ENCODE peak calls at places on chromosomes 4 and X, in four cellular contexts. One of them, this sample, is unnamed.
A peak's percentile ranks its signal among the peaks of the same experiment; 100 is the strongest.

GRCh38 chrX:22429704-22430103 is 157.0 kb downstream of the CBLL2 start:
- DNase-seq in Panc1: no peak
- DNase-seq in ovary: no peak
- DNase-seq in upper lobe of right lung: no peak
- DNase-seq in this sample: no peak

GRCh38 chrX:48470833-48471118 is 716 bp upstream of the SLC38A5 start:
- DNase-seq in Panc1: no peak
- DNase-seq in ovary: no peak
- DNase-seq in upper lobe of right lung: no peak
- DNase-seq in this sample: no peak

GRCh38 chr4:73740353-73740778 is at the start of gene CXCL8:
- DNase-seq in Panc1: peak; percentile 87
- DNase-seq in ovary: peak; percentile 23
- DNase-seq in upper lobe of right lung: no peak
- DNase-seq in this sample: peak; percentile 78

GRCh38 chr4:68461790-68462189 is 14.5 kb downstream of the TMPRSS11E start:
- DNase-seq in Panc1: no peak
- DNase-seq in ovary: no peak
- DNase-seq in upper lobe of right lung: no peak
- DNase-seq in this sample: no peak

GRCh38 chrX:12999422-12999821 is 24.5 kb downstream of the TMSB4X start:
- DNase-seq in Panc1: no peak
- DNase-seq in ovary: no peak
- DNase-seq in upper lobe of right lung: no peak
- DNase-seq in this sample: no peak

GRCh38 chr4:5082381-5082780 is 31.1 kb downstream of the STK32B start:
- DNase-seq in Panc1: no peak
- DNase-seq in ovary: no peak
- DNase-seq in upper lobe of right lung: no peak
- DNase-seq in this sample: no peak

GRCh38 chr4:43325220-43325967 is 432.9 kb downstream of the GRXCR1 start:
- DNase-seq in Panc1: no peak
- DNase-seq in ovary: no peak
- DNase-seq in upper lobe of right lung: no peak
- DNase-seq in this sample: no peak

GRCh38 chr4:80608285-80608980 is 272.9 kb downstream of the CFAP299 start:
- DNase-seq in Panc1: no peak
- DNase-seq in ovary: no peak
- DNase-seq in upper lobe of right lung: no peak
- DNase-seq in this sample: no peak

GRCh38 chr4:184295206-184295605 is 77.5 kb upstream of the ENPP6 start:
- DNase-seq in Panc1: no peak
- DNase-seq in ovary: no peak
- DNase-seq in upper lobe of right lung: no peak
- DNase-seq in this sample: no peak

GRCh38 chrX:136260801-136261200 is 9.6 kb upstream of the MAP7D3 start:
- DNase-seq in Panc1: no peak
- DNase-seq in ovary: no peak
- DNase-seq in upper lobe of right lung: no peak
- DNase-seq in this sample: no peak

GRCh38 chr4:25856756-25857155 is 6.0 kb downstream of the SEL1L3 start:
- DNase-seq in Panc1: no peak
- DNase-seq in ovary: no peak
- DNase-seq in upper lobe of right lung: no peak
- DNase-seq in this sample: no peak

GRCh38 chr4:6892190-6892908 is 17.3 kb upstream of the TBC1D14 start:
- DNase-seq in Panc1: no peak
- DNase-seq in ovary: no peak
- DNase-seq in upper lobe of right lung: peak; percentile 69
- DNase-seq in this sample: peak; percentile 78

GRCh38 chrX:108022491-108023089 is 22.3 kb upstream of the VSIG1 start:
- DNase-seq in Panc1: no peak
- DNase-seq in ovary: no peak
- DNase-seq in upper lobe of right lung: no peak
- DNase-seq in this sample: no peak

GRCh38 chr4:101785476-101785875 is 5.1 kb upstream of the BANK1 start:
- DNase-seq in Panc1: no peak
- DNase-seq in ovary: no peak
- DNase-seq in upper lobe of right lung: no peak
- DNase-seq in this sample: no peak

GRCh38 chr4:73698217-73698616 is 42.2 kb upstream of the CXCL8 start:
- DNase-seq in Panc1: no peak
- DNase-seq in ovary: no peak
- DNase-seq in upper lobe of right lung: no peak
- DNase-seq in this sample: no peak

GRCh38 chrX:129701624-129702069 is 37.1 kb upstream of the XPNPEP2 start:
- DNase-seq in Panc1: no peak
- DNase-seq in ovary: peak; percentile 60
- DNase-seq in upper lobe of right lung: peak; percentile 61
- DNase-seq in this sample: no peak

GRCh38 chrX:43580621-43581020 is 75.5 kb upstream of the MAOA start:
- DNase-seq in Panc1: no peak
- DNase-seq in ovary: no peak
- DNase-seq in upper lobe of right lung: no peak
- DNase-seq in this sample: no peak

GRCh38 chrX:154802838-154803410 is 2.4 kb downstream of the MPP1 start:
- DNase-seq in Panc1: no peak
- DNase-seq in ovary: no peak
- DNase-seq in upper lobe of right lung: no peak
- DNase-seq in this sample: no peak

GRCh38 chr4:17561195-17561909 is 15.6 kb upstream of the LAP3 start:
- DNase-seq in Panc1: no peak
- DNase-seq in ovary: no peak
- DNase-seq in upper lobe of right lung: no peak
- DNase-seq in this sample: no peak

GRCh38 chrX:151735219-151735618 is 673 bp downstream of the CNGA2 start:
- DNase-seq in Panc1: no peak
- DNase-seq in ovary: no peak
- DNase-seq in upper lobe of right lung: no peak
- DNase-seq in this sample: no peak

GRCh38 chr4:144705861-144706590 is 60.1 kb downstream of the HHIP start:
- DNase-seq in Panc1: no peak
- DNase-seq in ovary: no peak
- DNase-seq in upper lobe of right lung: no peak
- DNase-seq in this sample: no peak

GRCh38 chr4:7138223-7139166 is 53.8 kb upstream of the SORCS2 start:
- DNase-seq in Panc1: no peak
- DNase-seq in ovary: no peak
- DNase-seq in upper lobe of right lung: no peak
- DNase-seq in this sample: no peak

GRCh38 chrX:12965390-12965940 is 9.4 kb upstream of the TMSB4X start:
- DNase-seq in Panc1: no peak
- DNase-seq in ovary: no peak
- DNase-seq in upper lobe of right lung: no peak
- DNase-seq in this sample: no peak

GRCh38 chr4:142845293-142846070 is 619 bp downstream of the INPP4B start:
- DNase-seq in Panc1: no peak
- DNase-seq in ovary: peak; percentile 16
- DNase-seq in upper lobe of right lung: peak; percentile 59
- DNase-seq in this sample: no peak

GRCh38 chr4:100188829-100189228 is 1.4 kb downstream of the DDIT4L start:
- DNase-seq in Panc1: no peak
- DNase-seq in ovary: peak; percentile 38
- DNase-seq in upper lobe of right lung: no peak
- DNase-seq in this sample: no peak

GRCh38 chr4:96713271-96713670 is 873.4 kb downstream of the PDHA2 start:
- DNase-seq in Panc1: no peak
- DNase-seq in ovary: no peak
- DNase-seq in upper lobe of right lung: no peak
- DNase-seq in this sample: no peak

GRCh38 chr4:8762356-8762755 is 109.3 kb downstream of the HMX1 start:
- DNase-seq in Panc1: no peak
- DNase-seq in ovary: peak; percentile 1
- DNase-seq in upper lobe of right lung: peak; percentile 42
- DNase-seq in this sample: peak; percentile 6

GRCh38 chrX:1249101-1249887 is 19.3 kb upstream of the CSF2RA start:
- DNase-seq in Panc1: no peak
- DNase-seq in ovary: no peak
- DNase-seq in upper lobe of right lung: peak; percentile 78
- DNase-seq in this sample: peak; percentile 64

GRCh38 chr4:8916914-8917305 is 45.3 kb upstream of the HMX1 start:
- DNase-seq in Panc1: no peak
- DNase-seq in ovary: no peak
- DNase-seq in upper lobe of right lung: no peak
- DNase-seq in this sample: no peak

GRCh38 chr4:32268949-32269348 is 1548.8 kb downstream of the PCDH7 start:
- DNase-seq in Panc1: no peak
- DNase-seq in ovary: no peak
- DNase-seq in upper lobe of right lung: no peak
- DNase-seq in this sample: no peak

GRCh38 chr4:137961051-137961438 is 281.1 kb downstream of the SLC7A11 start:
- DNase-seq in Panc1: no peak
- DNase-seq in ovary: no peak
- DNase-seq in upper lobe of right lung: no peak
- DNase-seq in this sample: no peak

GRCh38 chr4:99808260-99808857 is 8.3 kb upstream of the DAPP1 start:
- DNase-seq in Panc1: no peak
- DNase-seq in ovary: no peak
- DNase-seq in upper lobe of right lung: peak; percentile 78
- DNase-seq in this sample: peak; percentile 72

GRCh38 chr4:186876961-186877626 is 153.4 kb upstream of the FAT1 start:
- DNase-seq in Panc1: no peak
- DNase-seq in ovary: no peak
- DNase-seq in upper lobe of right lung: no peak
- DNase-seq in this sample: no peak

GRCh38 chr4:15702941-15703403 is at the start of gene BST1:
- DNase-seq in Panc1: no peak
- DNase-seq in ovary: peak; percentile 59
- DNase-seq in upper lobe of right lung: peak; percentile 87
- DNase-seq in this sample: peak; percentile 86

GRCh38 chrX:97806238-97806637 is 922.5 kb downstream of the RPA4 start:
- DNase-seq in Panc1: no peak
- DNase-seq in ovary: no peak
- DNase-seq in upper lobe of right lung: no peak
- DNase-seq in this sample: no peak

GRCh38 chr4:46937493-46937892 is 28.4 kb upstream of the COX7B2 start:
- DNase-seq in Panc1: no peak
- DNase-seq in ovary: no peak
- DNase-seq in upper lobe of right lung: no peak
- DNase-seq in this sample: no peak

GRCh38 chr4:48024522-48024921 is 8.0 kb downstream of the NIPAL1 start:
- DNase-seq in Panc1: no peak
- DNase-seq in ovary: no peak
- DNase-seq in upper lobe of right lung: no peak
- DNase-seq in this sample: no peak
- H3K36me3 ChIP-seq in Panc1: no peaks in the 10 kb centered on the region
- H3K36me3 ChIP-seq in ovary: no peaks in the 10 kb centered on the region
- H3K36me3 ChIP-seq in upper lobe of right lung: no peaks in the 10 kb centered on the region
- H3K36me3 ChIP-seq in this sample: no peaks in the 10 kb centered on the region

DNA sequence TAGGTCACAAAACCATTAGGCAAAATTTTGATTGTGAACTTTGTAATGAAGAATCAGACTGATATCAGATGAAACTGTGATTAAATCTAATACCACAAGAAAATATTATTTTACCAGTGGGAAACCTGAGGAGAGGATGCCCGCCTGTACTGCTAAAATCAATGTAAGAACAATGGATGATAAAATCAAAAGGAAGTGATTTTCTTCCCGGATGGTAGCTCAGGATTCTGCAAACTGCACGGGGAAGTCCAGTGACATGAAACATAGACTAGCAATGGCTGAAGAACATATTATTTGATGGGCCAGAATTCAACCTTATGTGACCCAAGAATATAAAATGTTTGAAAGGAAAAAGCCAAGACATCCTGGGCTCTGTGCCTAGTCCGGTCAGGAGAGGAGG is 974.9 kb downstream of the PCDH18 start:
- DNase-seq in Panc1: no peak
- DNase-seq in ovary: no peak
- DNase-seq in upper lobe of right lung: no peak
- DNase-seq in this sample: no peak
- H3K27ac ChIP-seq in Panc1: no peak overlapping the region
- H3K27ac ChIP-seq in ovary: no peak overlapping the region
- H3K27ac ChIP-seq in upper lobe of right lung: no peak overlapping the region
- H3K27ac ChIP-seq in this sample: no peak overlapping the region

GRCh38 chrX:95919605-95920004 is 765.0 kb upstream of the DIAPH2 start:
- DNase-seq in Panc1: no peak
- DNase-seq in ovary: no peak
- DNase-seq in upper lobe of right lung: no peak
- DNase-seq in this sample: no peak
- H3K36me3 ChIP-seq in Panc1: no peaks in the 10 kb centered on the region
- H3K36me3 ChIP-seq in ovary: no peaks in the 10 kb centered on the region
- H3K36me3 ChIP-seq in upper lobe of right lung: no peaks in the 10 kb centered on the region
- H3K36me3 ChIP-seq in this sample: no peaks in the 10 kb centered on the region

GRCh38 chr4:41913509-41913908 is 21.7 kb upstream of the TMEM33 start:
- DNase-seq in Panc1: no peak
- DNase-seq in ovary: no peak
- DNase-seq in upper lobe of right lung: no peak
- DNase-seq in this sample: no peak

DNA sequence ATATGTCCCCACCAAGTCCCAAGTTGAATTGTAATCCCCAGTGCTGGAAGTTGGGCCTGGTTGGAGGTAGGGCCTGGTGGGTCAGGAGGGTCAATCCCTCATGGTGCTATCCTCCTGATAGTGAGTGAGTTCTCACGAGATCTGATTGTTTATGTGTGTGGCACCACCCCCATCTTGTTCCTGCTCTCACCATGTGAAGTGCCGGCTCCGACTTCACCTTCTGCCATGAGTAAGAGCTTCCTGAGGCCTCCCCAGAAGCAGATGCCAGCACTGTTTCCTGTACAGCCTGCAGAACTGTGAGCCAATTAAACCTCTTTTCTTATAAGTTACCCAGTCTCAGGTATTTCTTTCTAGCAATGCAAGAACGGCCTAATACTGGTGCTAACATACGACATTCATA is 22.7 kb upstream of the TMEM33 start:
- DNase-seq in Panc1: no peak
- DNase-seq in ovary: no peak
- DNase-seq in upper lobe of right lung: no peak
- DNase-seq in this sample: no peak
- H3K27ac ChIP-seq in Panc1: no peak overlapping the region
- H3K27ac ChIP-seq in ovary: no peak overlapping the region
- H3K27ac ChIP-seq in upper lobe of right lung: no peak overlapping the region
- H3K27ac ChIP-seq in this sample: no peak overlapping the region

GRCh38 chr4:94251094-94251493 is 43.4 kb downstream of the SMARCAD1 start:
- DNase-seq in Panc1: no peak
- DNase-seq in ovary: no peak
- DNase-seq in upper lobe of right lung: no peak
- DNase-seq in this sample: no peak

GRCh38 chr4:94256833-94257232 is 49.2 kb downstream of the SMARCAD1 start:
- DNase-seq in Panc1: no peak
- DNase-seq in ovary: no peak
- DNase-seq in upper lobe of right lung: no peak
- DNase-seq in this sample: no peak

GRCh38 chr4:94253036-94253435 is 45.4 kb downstream of the SMARCAD1 start:
- DNase-seq in Panc1: no peak
- DNase-seq in ovary: no peak
- DNase-seq in upper lobe of right lung: no peak
- DNase-seq in this sample: no peak

GRCh38 chr4:94256144-94256783 is 48.6 kb downstream of the SMARCAD1 start:
- DNase-seq in Panc1: no peak
- DNase-seq in ovary: no peak
- DNase-seq in upper lobe of right lung: no peak
- DNase-seq in this sample: no peak
- H3K36me3 ChIP-seq in Panc1: peaks cover 4% of the 10 kb centered on the region
- H3K36me3 ChIP-seq in ovary: no peaks in the 10 kb centered on the region
- H3K36me3 ChIP-seq in upper lobe of right lung: peaks cover 22% of the 10 kb centered on the region
- H3K36me3 ChIP-seq in this sample: no peaks in the 10 kb centered on the region

This sample was measured in right lobe of liver.